ENCODE peak calls at places on chromosomes 13 and 19, in nine cellular contexts. One of them, this sample, is unnamed.

GRCh38 chr19:7921955-7922840 is 2.1 kb downstream of the SNAPC2 start:
- DNase-seq in epithelial cell of esophagus: no peak
- DNase-seq in stimulated activated CD4-positive, alpha-beta T cell treated with anti-CD3 and anti-CD28 coated beads, Interleukin-4, amount 100 ng/mL, for 48 hours: no peak
- DNase-seq in activated CD4-positive, alpha-beta memory T cell treated with anti-CD3 and anti-CD28 coated beads, Interleukin-2, amount 10 ng/mL, durations not matched to agents 7 days and 5 days: no peak
- DNase-seq in HEK293T: no peak
- DNase-seq in omental fat pad: no peak
- DNase-seq in stimulated activated CD8-positive, alpha-beta memory T cell treated with anti-CD3 and anti-CD28 coated beads, Interleukin-12 subunit alpha, Interleukin-12 subunit beta, amount 100 ng/mL, for 1 hour: no peak
- DNase-seq in activated naive CD8-positive, alpha-beta T cell treated with anti-CD3 and anti-CD28 coated beads for 36 hours: no peak
- DNase-seq in cardiac muscle cell: no peak
- DNase-seq in this sample: no peak

GRCh38 chr13:43136940-43137574 is 113.7 kb downstream of the DNAJC15 start:
- DNase-seq in epithelial cell of esophagus: no peak
- DNase-seq in stimulated activated CD4-positive, alpha-beta T cell treated with anti-CD3 and anti-CD28 coated beads, Interleukin-4, amount 100 ng/mL, for 48 hours: no peak
- DNase-seq in activated CD4-positive, alpha-beta memory T cell treated with anti-CD3 and anti-CD28 coated beads, Interleukin-2, amount 10 ng/mL, durations not matched to agents 7 days and 5 days: no peak
- DNase-seq in HEK293T: no peak
- DNase-seq in omental fat pad: no peak
- DNase-seq in stimulated activated CD8-positive, alpha-beta memory T cell treated with anti-CD3 and anti-CD28 coated beads, Interleukin-12 subunit alpha, Interleukin-12 subunit beta, amount 100 ng/mL, for 1 hour: no peak
- DNase-seq in activated naive CD8-positive, alpha-beta T cell treated with anti-CD3 and anti-CD28 coated beads for 36 hours: no peak
- DNase-seq in cardiac muscle cell: no peak
- DNase-seq in this sample: no peak

GRCh38 chr19:11987405-11988231 is 22.8 kb downstream of the ZNF763 start:
- DNase-seq in epithelial cell of esophagus: peak; percentile 95
- DNase-seq in stimulated activated CD4-positive, alpha-beta T cell treated with anti-CD3 and anti-CD28 coated beads, Interleukin-4, amount 100 ng/mL, for 48 hours: peak; percentile 94
- DNase-seq in activated CD4-positive, alpha-beta memory T cell treated with anti-CD3 and anti-CD28 coated beads, Interleukin-2, amount 10 ng/mL, durations not matched to agents 7 days and 5 days: peak; percentile 94
- DNase-seq in HEK293T: peak; percentile 14
- DNase-seq in omental fat pad: peak; percentile 91
- DNase-seq in stimulated activated CD8-positive, alpha-beta memory T cell treated with anti-CD3 and anti-CD28 coated beads, Interleukin-12 subunit alpha, Interleukin-12 subunit beta, amount 100 ng/mL, for 1 hour: peak; percentile 87
- DNase-seq in activated naive CD8-positive, alpha-beta T cell treated with anti-CD3 and anti-CD28 coated beads for 36 hours: peak; percentile 93
- DNase-seq in cardiac muscle cell: peak; percentile 96
- DNase-seq in this sample: peak; percentile 86

GRCh38 chr19:21482863-21483276 is 22.5 kb upstream of the ZNF429 start:
- DNase-seq in epithelial cell of esophagus: peak; percentile 29
- DNase-seq in stimulated activated CD4-positive, alpha-beta T cell treated with anti-CD3 and anti-CD28 coated beads, Interleukin-4, amount 100 ng/mL, for 48 hours: peak; percentile 60
- DNase-seq in activated CD4-positive, alpha-beta memory T cell treated with anti-CD3 and anti-CD28 coated beads, Interleukin-2, amount 10 ng/mL, durations not matched to agents 7 days and 5 days: peak; percentile 70
- DNase-seq in HEK293T: peak; percentile 46
- DNase-seq in omental fat pad: no peak
- DNase-seq in stimulated activated CD8-positive, alpha-beta memory T cell treated with anti-CD3 and anti-CD28 coated beads, Interleukin-12 subunit alpha, Interleukin-12 subunit beta, amount 100 ng/mL, for 1 hour: peak; percentile 52
- DNase-seq in activated naive CD8-positive, alpha-beta T cell treated with anti-CD3 and anti-CD28 coated beads for 36 hours: peak; percentile 71
- DNase-seq in cardiac muscle cell: peak; percentile 54
- DNase-seq in this sample: peak; percentile 66

GRCh38 chr13:59016250-59016649 is 1147.5 kb downstream of the DIAPH3 start:
- DNase-seq in epithelial cell of esophagus: peak; percentile 2
- DNase-seq in stimulated activated CD4-positive, alpha-beta T cell treated with anti-CD3 and anti-CD28 coated beads, Interleukin-4, amount 100 ng/mL, for 48 hours: no peak
- DNase-seq in activated CD4-positive, alpha-beta memory T cell treated with anti-CD3 and anti-CD28 coated beads, Interleukin-2, amount 10 ng/mL, durations not matched to agents 7 days and 5 days: no peak
- DNase-seq in HEK293T: no peak
- DNase-seq in omental fat pad: no peak
- DNase-seq in stimulated activated CD8-positive, alpha-beta memory T cell treated with anti-CD3 and anti-CD28 coated beads, Interleukin-12 subunit alpha, Interleukin-12 subunit beta, amount 100 ng/mL, for 1 hour: no peak
- DNase-seq in activated naive CD8-positive, alpha-beta T cell treated with anti-CD3 and anti-CD28 coated beads for 36 hours: no peak
- DNase-seq in cardiac muscle cell: peak; percentile 8
- DNase-seq in this sample: no peak

GRCh38 chr19:10206226-10206873 is 11.6 kb upstream of the DNMT1 start:
- DNase-seq in epithelial cell of esophagus: no peak
- DNase-seq in stimulated activated CD4-positive, alpha-beta T cell treated with anti-CD3 and anti-CD28 coated beads, Interleukin-4, amount 100 ng/mL, for 48 hours: no peak
- DNase-seq in activated CD4-positive, alpha-beta memory T cell treated with anti-CD3 and anti-CD28 coated beads, Interleukin-2, amount 10 ng/mL, durations not matched to agents 7 days and 5 days: no peak
- DNase-seq in HEK293T: no peak
- DNase-seq in omental fat pad: no peak
- DNase-seq in stimulated activated CD8-positive, alpha-beta memory T cell treated with anti-CD3 and anti-CD28 coated beads, Interleukin-12 subunit alpha, Interleukin-12 subunit beta, amount 100 ng/mL, for 1 hour: no peak
- DNase-seq in activated naive CD8-positive, alpha-beta T cell treated with anti-CD3 and anti-CD28 coated beads for 36 hours: no peak
- DNase-seq in cardiac muscle cell: peak; percentile 60
- DNase-seq in this sample: no peak

GRCh38 chr19:39438270-39438934 is 2.7 kb upstream of the RPS16 start:
- DNase-seq in epithelial cell of esophagus: peak; percentile 77
- DNase-seq in stimulated activated CD4-positive, alpha-beta T cell treated with anti-CD3 and anti-CD28 coated beads, Interleukin-4, amount 100 ng/mL, for 48 hours: no peak
- DNase-seq in activated CD4-positive, alpha-beta memory T cell treated with anti-CD3 and anti-CD28 coated beads, Interleukin-2, amount 10 ng/mL, durations not matched to agents 7 days and 5 days: no peak
- DNase-seq in HEK293T: no peak
- DNase-seq in omental fat pad: no peak
- DNase-seq in stimulated activated CD8-positive, alpha-beta memory T cell treated with anti-CD3 and anti-CD28 coated beads, Interleukin-12 subunit alpha, Interleukin-12 subunit beta, amount 100 ng/mL, for 1 hour: no peak
- DNase-seq in activated naive CD8-positive, alpha-beta T cell treated with anti-CD3 and anti-CD28 coated beads for 36 hours: no peak
- DNase-seq in cardiac muscle cell: no peak
- DNase-seq in this sample: no peak

GRCh38 chr19:39078436-39079200 is 5.5 kb upstream of the ACP7 start:
- DNase-seq in epithelial cell of esophagus: peak; percentile 96
- DNase-seq in stimulated activated CD4-positive, alpha-beta T cell treated with anti-CD3 and anti-CD28 coated beads, Interleukin-4, amount 100 ng/mL, for 48 hours: no peak
- DNase-seq in activated CD4-positive, alpha-beta memory T cell treated with anti-CD3 and anti-CD28 coated beads, Interleukin-2, amount 10 ng/mL, durations not matched to agents 7 days and 5 days: no peak
- DNase-seq in HEK293T: no peak
- DNase-seq in omental fat pad: no peak
- DNase-seq in stimulated activated CD8-positive, alpha-beta memory T cell treated with anti-CD3 and anti-CD28 coated beads, Interleukin-12 subunit alpha, Interleukin-12 subunit beta, amount 100 ng/mL, for 1 hour: no peak
- DNase-seq in activated naive CD8-positive, alpha-beta T cell treated with anti-CD3 and anti-CD28 coated beads for 36 hours: no peak
- DNase-seq in cardiac muscle cell: peak; percentile 91
- DNase-seq in this sample: no peak

GRCh38 chr19:19354007-19354406 is 33.4 kb downstream of the MAU2 start:
- DNase-seq in epithelial cell of esophagus: no peak
- DNase-seq in stimulated activated CD4-positive, alpha-beta T cell treated with anti-CD3 and anti-CD28 coated beads, Interleukin-4, amount 100 ng/mL, for 48 hours: no peak
- DNase-seq in activated CD4-positive, alpha-beta memory T cell treated with anti-CD3 and anti-CD28 coated beads, Interleukin-2, amount 10 ng/mL, durations not matched to agents 7 days and 5 days: no peak
- DNase-seq in HEK293T: no peak
- DNase-seq in omental fat pad: no peak
- DNase-seq in stimulated activated CD8-positive, alpha-beta memory T cell treated with anti-CD3 and anti-CD28 coated beads, Interleukin-12 subunit alpha, Interleukin-12 subunit beta, amount 100 ng/mL, for 1 hour: no peak
- DNase-seq in activated naive CD8-positive, alpha-beta T cell treated with anti-CD3 and anti-CD28 coated beads for 36 hours: no peak
- DNase-seq in cardiac muscle cell: no peak
- DNase-seq in this sample: no peak

GRCh38 chr19:345320-345879 is 804 bp upstream of the MIER2 start:
- DNase-seq in epithelial cell of esophagus: no peak
- DNase-seq in stimulated activated CD4-positive, alpha-beta T cell treated with anti-CD3 and anti-CD28 coated beads, Interleukin-4, amount 100 ng/mL, for 48 hours: no peak
- DNase-seq in activated CD4-positive, alpha-beta memory T cell treated with anti-CD3 and anti-CD28 coated beads, Interleukin-2, amount 10 ng/mL, durations not matched to agents 7 days and 5 days: no peak
- DNase-seq in HEK293T: no peak
- DNase-seq in omental fat pad: no peak
- DNase-seq in stimulated activated CD8-positive, alpha-beta memory T cell treated with anti-CD3 and anti-CD28 coated beads, Interleukin-12 subunit alpha, Interleukin-12 subunit beta, amount 100 ng/mL, for 1 hour: no peak
- DNase-seq in activated naive CD8-positive, alpha-beta T cell treated with anti-CD3 and anti-CD28 coated beads for 36 hours: no peak
- DNase-seq in cardiac muscle cell: no peak
- DNase-seq in this sample: no peak